ENCODE peak calls at places on chromosomes 2 and 18, in four cellular contexts. Q, J, G and B are unnamed samples. For H3K9me3, the result is how much of the 10 kb centered on the place peaks cover.

GRCh38 chr2:102111823-102112222 is 30.7 kb upstream of the IL1R1 start:
- DNase-seq in Q (peak), J (no peak), G (no peak), B (no peak)

GRCh38 chr2:118185210-118186109 is 97.2 kb downstream of the INSIG2 start:
- DNase-seq in Q (peak), J (peak), G (peak), B (peak)

GRCh38 chr2:146068051-146068450 is 1548.1 kb upstream of the ZEB2 start:
- DNase-seq in Q (no peak), J (no peak), G (no peak), B (no peak)

GRCh38 chr2:195486987-195487644 is 169.9 kb upstream of the SLC39A10 start:
- DNase-seq in Q (no peak), J (no peak), G (no peak), B (no peak)

GRCh38 chr18:27887711-27888495 is 289.0 kb downstream of the CDH2 start:
- DNase-seq in Q (no peak), J (no peak), G (no peak), B (no peak)

GRCh38 chr2:16173893-16174692 is 233.7 kb downstream of the MYCN start:
- DNase-seq in Q (no peak), J (no peak), G (no peak), B (no peak)

GRCh38 chr2:241540391-241540765 is 18.2 kb upstream of the BOK start:
- DNase-seq in Q (no peak), J (no peak), G (no peak), B (peak)

GRCh38 chr2:182706751-182707150 is 9.3 kb upstream of the DNAJC10 start:
- DNase-seq in Q (no peak), J (no peak), G (no peak), B (no peak)

GRCh38 chr2:20242727-20243377 is 17.9 kb upstream of the SDC1 start:
- DNase-seq in Q (peak), J (no peak), G (no peak), B (no peak)

GRCh38 chr2:29195796-29196195 is 80.6 kb downstream of the CLIP4 start:
- DNase-seq in Q (no peak), J (no peak), G (no peak), B (no peak)

GRCh38 chr18:24073791-24074190 is 59.2 kb downstream of the TTC39C start:
- DNase-seq in Q (no peak), J (no peak), G (no peak), B (no peak)

GRCh38 chr2:71716697-71717624 is 263.6 kb downstream of the DYSF start:
- DNase-seq in Q (no peak), J (peak), G (peak), B (peak)

GRCh38 chr2:147424766-147425165 is 420.1 kb upstream of the ACVR2A start:
- DNase-seq in Q (no peak), J (no peak), G (no peak), B (no peak)

GRCh38 chr2:120161190-120161589 is 62.0 kb downstream of the TMEM185B start:
- DNase-seq in Q (no peak), J (no peak), G (no peak), B (no peak)

GRCh38 chr2:96642564-96643350 is at the start of gene FER1L5:
- DNase-seq in Q (peak), J (peak), G (no peak), B (no peak)

GRCh38 chr18:9413586-9413985 is 61.7 kb upstream of the RALBP1 start:
- DNase-seq in Q (no peak), J (no peak), G (no peak), B (no peak)

GRCh38 chr2:145185696-145186095 is 665.8 kb upstream of the ZEB2 start:
- DNase-seq in Q (no peak), J (no peak), G (no peak), B (no peak)

GRCh38 chr2:6580982-6581381 is 284.7 kb downstream of the CMPK2 start:
- DNase-seq in Q (no peak), J (no peak), G (no peak), B (no peak)

GRCh38 chr2:35081001-35081628 is 1274.5 kb upstream of the CRIM1 start:
- DNase-seq in Q (no peak), J (no peak), G (no peak), B (no peak)

GRCh38 chr18:36321636-36322407 is 24.3 kb downstream of the FHOD3 start:
- DNase-seq in Q (no peak), J (no peak), G (no peak), B (peak)

GRCh38 chr2:105972226-105972625 is 221.9 kb downstream of the UXS1 start:
- DNase-seq in Q (no peak), J (no peak), G (no peak), B (no peak)

GRCh38 chr18:11668441-11669169 is 20.5 kb upstream of the GNAL start:
- DNase-seq in Q (no peak), J (no peak), G (no peak), B (peak)

GRCh38 chr2:127891806-127892205 is 6.0 kb upstream of the AMMECR1L start:
- DNase-seq in Q (no peak), J (no peak), G (no peak), B (peak)

GRCh38 chr18:60157810-60158209 is 214.8 kb downstream of the MC4R start:
- DNase-seq in Q (no peak), J (no peak), G (no peak), B (no peak)

GRCh38 chr18:46169464-46169941 is 65.3 kb downstream of the HAUS1 start:
- DNase-seq in Q (no peak), J (no peak), G (no peak), B (no peak)

GRCh38 chr2:18690342-18690741 is 101.0 kb upstream of the NT5C1B start:
- DNase-seq in Q (peak), J (no peak), G (no peak), B (no peak)

GRCh38 chr18:34970106-34970505 is 71.1 kb upstream of the MAPRE2 start:
- DNase-seq in Q (no peak), J (no peak), G (no peak), B (no peak)

GRCh38 chr2:108927936-108928659 is 60.9 kb downstream of the EDAR start:
- DNase-seq in Q (peak), J (peak), G (peak), B (no peak)

GRCh38 chr18:23519725-23520124 is 16.4 kb downstream of the RMC1 start:
- DNase-seq in Q (no peak), J (no peak), G (peak), B (no peak)

GRCh38 chr2:121608967-121609366 is 40.3 kb downstream of the CLASP1 start:
- DNase-seq in Q (no peak), J (no peak), G (no peak), B (no peak)

GRCh38 chr2:49934481-49934880 is 780.2 kb upstream of the FSHR start:
- DNase-seq in Q (no peak), J (no peak), G (no peak), B (no peak)

GRCh38 chr18:40387130-40387821 is 1567.8 kb upstream of the PIK3C3 start:
- DNase-seq in Q (no peak), J (no peak), G (no peak), B (no peak)

GRCh38 chr2:238493880-238494572 is 67.3 kb downstream of the ASB1 start:
- DNase-seq in Q (no peak), J (no peak), G (peak), B (no peak)

GRCh38 chr2:120771111-120771555 is 35.5 kb downstream of the GLI2 start:
- DNase-seq in Q (no peak), J (no peak), G (no peak), B (no peak)

GRCh38 chr2:226915846-226916360 is 80.0 kb downstream of the RHBDD1 start:
- DNase-seq in Q (no peak), J (no peak), G (no peak), B (no peak)

GRCh38 chr2:66301073-66301766 is 133.7 kb upstream of the MEIS1 start:
- DNase-seq in Q (no peak), J (no peak), G (no peak), B (no peak)

GRCh38 chr2:65319674-65320041 is 92.0 kb downstream of the ACTR2 start:
- DNase-seq in Q (no peak), J (no peak), G (no peak), B (no peak)

GRCh38 chr2:1559589-1560175 is 146.4 kb downstream of the TPO start:
- DNase-seq in Q (no peak), J (no peak), G (no peak), B (no peak)

GRCh38 chr18:76528477-76529432 is 33.7 kb upstream of the ZNF516 start:
- DNase-seq in Q (peak), J (peak), G (peak), B (no peak)

DNA sequence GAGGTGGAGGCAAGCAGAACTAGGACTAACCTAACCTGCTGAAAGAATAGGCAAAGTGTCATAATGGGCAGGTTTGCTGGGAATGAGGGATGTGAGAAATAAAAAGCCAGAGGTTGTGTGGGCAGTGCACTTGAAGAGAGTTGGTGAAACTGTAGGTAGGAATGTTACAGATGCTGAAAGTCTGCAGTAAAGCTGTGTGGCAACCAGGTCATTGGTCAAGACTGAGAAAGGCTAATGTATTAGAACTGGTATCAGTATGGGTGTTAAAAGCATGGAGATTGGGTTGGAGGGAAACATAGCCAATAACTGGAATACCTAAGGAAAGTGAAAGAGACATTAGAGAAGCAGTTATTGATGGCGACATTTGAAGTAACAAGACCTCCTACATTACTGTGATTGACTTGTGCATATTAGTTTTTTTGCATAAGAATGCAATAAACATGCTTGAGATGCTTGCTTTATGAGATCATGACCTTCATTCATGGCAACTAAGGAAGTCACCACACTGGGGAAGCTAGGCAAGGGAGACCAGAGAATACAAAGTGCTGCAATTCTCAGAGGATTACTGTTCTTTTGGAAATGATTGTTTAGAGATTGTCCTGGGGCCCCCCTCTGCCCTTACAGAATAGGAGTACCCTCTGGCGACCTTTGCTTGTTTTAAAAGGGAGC is 11.8 kb downstream of the GULP1 start:
- DNase-seq in Q (peak), J (no peak), G (no peak), B (no peak)
- H3K9me3 ChIP-seq in Q (under half), J (under half), G (under half), B (under half)

GRCh38 chr2:44708646-44709000 is 232.9 kb upstream of the SIX3 start:
- DNase-seq in Q (no peak), J (no peak), G (no peak), B (no peak)
- H3K4me3 ChIP-seq in Q (peak), J (no peak), G (no peak), B (no peak)

GRCh38 chr2:26298286-26298637 is 47.7 kb upstream of the SELENOI start:
- DNase-seq in Q (peak), J (no peak), G (no peak), B (no peak)
- H3K27ac ChIP-seq in Q (no peak), J (peak), G (peak), B (no peak)

DNA sequence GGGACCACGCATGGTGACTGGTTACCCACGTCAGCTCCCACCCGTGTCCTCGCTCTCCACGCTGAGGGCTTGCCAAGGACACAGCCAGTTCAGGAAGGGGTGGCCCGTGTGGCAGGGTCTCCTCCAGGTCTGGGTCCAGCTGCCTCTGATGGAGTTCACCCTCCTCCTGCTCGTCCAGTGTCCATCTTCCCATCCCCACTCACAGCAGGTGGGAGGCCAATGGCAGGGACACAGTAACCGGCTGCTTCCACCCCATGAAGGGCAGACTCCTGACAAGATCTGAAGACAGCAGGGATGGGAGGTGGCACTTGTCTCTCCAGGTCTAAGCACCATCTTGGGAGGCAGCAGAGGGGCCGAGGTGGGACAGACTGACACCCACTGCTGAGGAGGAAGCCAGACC is 106.4 kb downstream of the NDUFA10 start:
- DNase-seq in Q (no peak), J (no peak), G (peak), B (no peak)
- H3K9me3 ChIP-seq in Q (under half), J (under half), G (under half), B (under half)

GRCh38 chr2:9554841-9555337 is 741 bp downstream of the ADAM17 start:
- DNase-seq in Q (peak), J (peak), G (peak), B (peak)

GRCh38 chr2:9555338-9556120 is at the start of gene ADAM17:
- DNase-seq in Q (peak), J (peak), G (peak), B (peak)

GRCh38 chr2:9556121-9556869 is 665 bp upstream of the ADAM17 start:
- DNase-seq in Q (no peak), J (peak), G (no peak), B (no peak)

GRCh38 chr2:9549420-9549819 is 6.2 kb downstream of the ADAM17 start:
- DNase-seq in Q (no peak), J (no peak), G (no peak), B (peak)

GRCh38 chr2:9552491-9553178 is 3.0 kb downstream of the ADAM17 start:
- DNase-seq in Q (no peak), J (no peak), G (no peak), B (peak)
- H3K4me3 ChIP-seq in Q (no peak), J (no peak), G (no peak), B (no peak)

GRCh38 chr18:70289351-70290330 is 796 bp downstream of the SOCS6 start:
- DNase-seq in Q (peak), J (peak), G (peak), B (no peak)

GRCh38 chr18:70287731-70288130 is 1.1 kb upstream of the SOCS6 start:
- DNase-seq in Q (no peak), J (no peak), G (no peak), B (no peak)

GRCh38 chr18:70290482-70291294 is 1.8 kb downstream of the SOCS6 start:
- DNase-seq in Q (no peak), J (no peak), G (no peak), B (no peak)

GRCh38 chr18:70288851-70289328 is at the start of gene SOCS6:
- DNase-seq in Q (peak), J (peak), G (peak), B (peak)

DNA sequence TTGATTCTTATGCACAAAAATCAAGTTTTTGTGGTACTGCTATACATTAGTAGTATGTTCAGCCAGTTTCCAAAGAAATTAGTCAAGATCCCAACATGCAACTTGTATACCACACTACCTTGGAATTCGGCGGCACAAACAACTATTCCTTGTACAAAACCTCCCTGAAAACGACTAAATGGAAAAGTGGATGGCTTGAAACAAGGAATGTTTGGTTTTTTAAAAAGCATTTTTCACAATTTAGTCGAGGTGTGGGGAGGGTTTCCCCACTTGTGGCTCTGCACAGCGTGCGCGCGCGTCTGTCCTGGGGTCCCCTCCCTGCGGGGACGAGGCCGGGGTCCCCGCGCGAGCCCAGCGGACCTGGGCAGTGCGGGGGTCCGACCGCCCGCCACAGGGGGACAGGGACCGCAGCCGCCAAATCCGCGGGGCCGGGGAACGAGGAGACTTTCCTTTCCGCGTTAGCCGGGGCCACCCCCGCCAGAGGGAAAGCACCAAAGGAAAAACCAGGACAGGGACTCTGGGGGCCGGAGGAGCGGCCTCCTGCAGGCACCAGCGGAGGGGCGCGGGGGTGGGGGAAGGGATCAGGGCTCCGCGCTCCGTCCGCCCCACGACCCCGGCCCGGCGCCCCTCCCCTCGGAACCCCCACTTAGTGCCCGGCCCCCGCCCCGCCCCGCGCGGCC is 534 bp upstream of the SOCS6 start:
- DNase-seq in Q (peak), J (peak), G (peak), B (no peak)
- H3K27ac ChIP-seq in Q (no peak), J (peak), G (peak), B (peak)